ENCODE peak calls at places on chromosomes 12 and 14, in six cellular contexts. One of them, this sample, is unnamed.

GRCh38 chr12:107241421-107241820 is 148.1 kb upstream of the CRY1 start:
- DNase-seq in uterus: no peak
- DNase-seq in iris pigment epithelial cell: no peak
- DNase-seq in RPMI8226: no peak
- DNase-seq in left lung: no peak
- DNase-seq in head of caudate nucleus: no peak
- DNase-seq in this sample: no peak

GRCh38 chr12:131747771-131748170 is 36.9 kb downstream of the SFSWAP start:
- DNase-seq in uterus: no peak
- DNase-seq in iris pigment epithelial cell: no peak
- DNase-seq in RPMI8226: no peak
- DNase-seq in left lung: no peak
- DNase-seq in head of caudate nucleus: no peak
- DNase-seq in this sample: no peak

GRCh38 chr12:32698285-32698684 is 19.2 kb downstream of the DNM1L start:
- DNase-seq in uterus: no peak
- DNase-seq in iris pigment epithelial cell: no peak
- DNase-seq in RPMI8226: no peak
- DNase-seq in left lung: no peak
- DNase-seq in head of caudate nucleus: no peak
- DNase-seq in this sample: no peak

GRCh38 chr12:51320695-51321320 is 3.2 kb downstream of the BIN2 start:
- DNase-seq in uterus: no peak
- DNase-seq in iris pigment epithelial cell: peak; percentile 22
- DNase-seq in RPMI8226: peak; percentile 37
- DNase-seq in left lung: no peak
- DNase-seq in head of caudate nucleus: no peak
- DNase-seq in this sample: no peak

GRCh38 chr12:55009171-55009570 is 10.6 kb upstream of the NEUROD4 start:
- DNase-seq in uterus: no peak
- DNase-seq in iris pigment epithelial cell: no peak
- DNase-seq in RPMI8226: no peak
- DNase-seq in left lung: no peak
- DNase-seq in head of caudate nucleus: no peak
- DNase-seq in this sample: no peak

GRCh38 chr14:74080820-74081460 is 3.3 kb downstream of the ALDH6A1 start:
- DNase-seq in uterus: no peak
- DNase-seq in iris pigment epithelial cell: no peak
- DNase-seq in RPMI8226: no peak
- DNase-seq in left lung: no peak
- DNase-seq in head of caudate nucleus: no peak
- DNase-seq in this sample: no peak

GRCh38 chr14:90551070-90551704 is 154.4 kb downstream of the CALM1 start:
- DNase-seq in uterus: no peak
- DNase-seq in iris pigment epithelial cell: peak; percentile 23
- DNase-seq in RPMI8226: no peak
- DNase-seq in left lung: no peak
- DNase-seq in head of caudate nucleus: no peak
- DNase-seq in this sample: peak; percentile 5

GRCh38 chr14:100665518-100666032 is 61.1 kb upstream of the DLK1 start:
- DNase-seq in uterus: no peak
- DNase-seq in iris pigment epithelial cell: no peak
- DNase-seq in RPMI8226: peak; percentile 35
- DNase-seq in left lung: no peak
- DNase-seq in head of caudate nucleus: peak; percentile 16
- DNase-seq in this sample: peak; percentile 17

GRCh38 chr12:65948320-65949008 is 124.2 kb downstream of the HMGA2 start:
- DNase-seq in uterus: peak; percentile 81
- DNase-seq in iris pigment epithelial cell: peak; percentile 96
- DNase-seq in RPMI8226: no peak
- DNase-seq in left lung: peak; percentile 63
- DNase-seq in head of caudate nucleus: peak; percentile 39
- DNase-seq in this sample: peak; percentile 94

GRCh38 chr14:85483037-85483436 is 46.9 kb upstream of the FLRT2 start:
- DNase-seq in uterus: no peak
- DNase-seq in iris pigment epithelial cell: peak; percentile 32
- DNase-seq in RPMI8226: no peak
- DNase-seq in left lung: no peak
- DNase-seq in head of caudate nucleus: no peak
- DNase-seq in this sample: no peak

GRCh38 chr14:103702497-103703432 is 12.5 kb downstream of the XRCC3 start:
- DNase-seq in uterus: no peak
- DNase-seq in iris pigment epithelial cell: no peak
- DNase-seq in RPMI8226: no peak
- DNase-seq in left lung: no peak
- DNase-seq in head of caudate nucleus: no peak
- DNase-seq in this sample: no peak

GRCh38 chr14:100106260-100106659 is 41.0 kb downstream of the EVL start:
- DNase-seq in uterus: no peak
- DNase-seq in iris pigment epithelial cell: no peak
- DNase-seq in RPMI8226: no peak
- DNase-seq in left lung: peak; percentile 35
- DNase-seq in head of caudate nucleus: no peak
- DNase-seq in this sample: no peak

GRCh38 chr12:77980782-77981181 is 150.1 kb downstream of the NAV3 start:
- DNase-seq in uterus: no peak
- DNase-seq in iris pigment epithelial cell: peak; percentile 30
- DNase-seq in RPMI8226: no peak
- DNase-seq in left lung: no peak
- DNase-seq in head of caudate nucleus: no peak
- DNase-seq in this sample: no peak

GRCh38 chr12:34400986-34401658 is 378.8 kb downstream of the ALG10 start:
- DNase-seq in uterus: peak; percentile 4
- DNase-seq in iris pigment epithelial cell: no peak
- DNase-seq in RPMI8226: no peak
- DNase-seq in left lung: no peak
- DNase-seq in head of caudate nucleus: no peak
- DNase-seq in this sample: no peak

GRCh38 chr14:96162741-96163140 is 41.9 kb upstream of the BDKRB2 start:
- DNase-seq in uterus: no peak
- DNase-seq in iris pigment epithelial cell: peak; percentile 64
- DNase-seq in RPMI8226: no peak
- DNase-seq in left lung: no peak
- DNase-seq in head of caudate nucleus: no peak
- DNase-seq in this sample: no peak

GRCh38 chr12:7369274-7369729 is 65.4 kb downstream of the ACSM4 start:
- DNase-seq in uterus: no peak
- DNase-seq in iris pigment epithelial cell: no peak
- DNase-seq in RPMI8226: peak; percentile 85
- DNase-seq in left lung: no peak
- DNase-seq in head of caudate nucleus: no peak
- DNase-seq in this sample: peak; percentile 40

GRCh38 chr12:33834672-33835071 is 187.6 kb upstream of the ALG10 start:
- DNase-seq in uterus: no peak
- DNase-seq in iris pigment epithelial cell: no peak
- DNase-seq in RPMI8226: no peak
- DNase-seq in left lung: no peak
- DNase-seq in head of caudate nucleus: no peak
- DNase-seq in this sample: no peak

GRCh38 chr12:5927732-5928516 is 17.1 kb downstream of the ANO2 start:
- DNase-seq in uterus: no peak
- DNase-seq in iris pigment epithelial cell: no peak
- DNase-seq in RPMI8226: no peak
- DNase-seq in left lung: no peak
- DNase-seq in head of caudate nucleus: no peak
- DNase-seq in this sample: no peak

GRCh38 chr14:68198713-68199464 is 379.3 kb downstream of the RAD51B start:
- DNase-seq in uterus: no peak
- DNase-seq in iris pigment epithelial cell: no peak
- DNase-seq in RPMI8226: no peak
- DNase-seq in left lung: no peak
- DNase-seq in head of caudate nucleus: no peak
- DNase-seq in this sample: no peak

GRCh38 chr14:33786091-33786825 is 164.6 kb downstream of the EGLN3 start:
- DNase-seq in uterus: no peak
- DNase-seq in iris pigment epithelial cell: no peak
- DNase-seq in RPMI8226: no peak
- DNase-seq in left lung: no peak
- DNase-seq in head of caudate nucleus: no peak
- DNase-seq in this sample: no peak

GRCh38 chr12:92002195-92002649 is 143.4 kb downstream of the BTG1 start:
- DNase-seq in uterus: no peak
- DNase-seq in iris pigment epithelial cell: no peak
- DNase-seq in RPMI8226: no peak
- DNase-seq in left lung: no peak
- DNase-seq in head of caudate nucleus: no peak
- DNase-seq in this sample: no peak

GRCh38 chr12:101552277-101552676 is 42.5 kb upstream of the MYBPC1 start:
- DNase-seq in uterus: no peak
- DNase-seq in iris pigment epithelial cell: peak; percentile 90
- DNase-seq in RPMI8226: peak; percentile 7
- DNase-seq in left lung: no peak
- DNase-seq in head of caudate nucleus: no peak
- DNase-seq in this sample: peak; percentile 5

GRCh38 chr14:70048313-70048654 is 140.5 kb downstream of the SLC8A3 start:
- DNase-seq in uterus: no peak
- DNase-seq in iris pigment epithelial cell: no peak
- DNase-seq in RPMI8226: no peak
- DNase-seq in left lung: no peak
- DNase-seq in head of caudate nucleus: no peak
- DNase-seq in this sample: no peak

GRCh38 chr14:94612174-94612573 is at the start of gene SERPINA3:
- DNase-seq in uterus: no peak
- DNase-seq in iris pigment epithelial cell: peak; percentile 61
- DNase-seq in RPMI8226: no peak
- DNase-seq in left lung: no peak
- DNase-seq in head of caudate nucleus: no peak
- DNase-seq in this sample: peak; percentile 26

GRCh38 chr14:38135096-38135495 is 72.6 kb upstream of the SSTR1 start:
- DNase-seq in uterus: no peak
- DNase-seq in iris pigment epithelial cell: no peak
- DNase-seq in RPMI8226: no peak
- DNase-seq in left lung: no peak
- DNase-seq in head of caudate nucleus: no peak
- DNase-seq in this sample: no peak

GRCh38 chr14:37697489-37698121 is 102.2 kb downstream of the TTC6 start:
- DNase-seq in uterus: no peak
- DNase-seq in iris pigment epithelial cell: peak; percentile 89
- DNase-seq in RPMI8226: no peak
- DNase-seq in left lung: no peak
- DNase-seq in head of caudate nucleus: no peak
- DNase-seq in this sample: peak; percentile 50

This sample was measured in mammary epithelial cell.